ENCODE peak calls at places on chromosomes 5 and 9, in seven cellular contexts. O is T-helper 9 cell; U is DMS 273 treated with DMSO at 0.1 percent for 48 hours; Y is EL; T is adipocyte; F is naive thymus-derived CD8-positive, alpha-beta T cell; N is stimulated activated naive CD8-positive, alpha-beta T cell treated with anti-CD3 and anti-CD28 coated beads, Interleukin-15, amount 100 ng/mL, for 72 hours. V is an unnamed sample.

GRCh38 chr9:127634698-127635097 is 22.6 kb downstream of the STXBP1 start:
- DNase-seq in N (no peak), O (no peak), U (peak), T (no peak), Y (peak), F (no peak), V (no peak)

GRCh38 chr5:127988149-127988755 is 95.3 kb upstream of the SLC12A2 start:
- DNase-seq in T (peak), U (peak), Y (peak), F (no peak), N (no peak), O (no peak), V (no peak)

GRCh38 chr5:32767948-32768427 is 56.9 kb downstream of the NPR3 start:
- DNase-seq in Y (peak), N (no peak), U (no peak), T (peak), O (no peak), F (no peak), V (no peak)

GRCh38 chr5:1666221-1666620 is 133.4 kb downstream of the MRPL36 start:
- DNase-seq in Y (no peak), F (no peak), T (no peak), O (no peak), N (no peak), U (no peak), V (no peak)

GRCh38 chr9:109315889-109316640 is 4.8 kb downstream of the EPB41L4B start:
- DNase-seq in Y (peak), U (peak), F (no peak), N (no peak), O (no peak), T (no peak), V (no peak)

GRCh38 chr9:112757300-112757883 is 6.8 kb downstream of the SNX30 start:
- DNase-seq in N (no peak), T (no peak), O (no peak), U (peak), F (no peak), Y (peak), V (no peak)

GRCh38 chr5:159838551-159839222 is 77.6 kb upstream of the ADRA1B start:
- DNase-seq in O (no peak), T (peak), U (no peak), N (no peak), F (no peak), Y (no peak), V (no peak)

GRCh38 chr5:14895301-14895700 is 23.7 kb upstream of the ANKH start:
- DNase-seq in U (no peak), N (no peak), T (no peak), F (no peak), Y (peak), O (no peak), V (no peak)

GRCh38 chr5:150544606-150545219 is 36.8 kb downstream of the NDST1 start:
- DNase-seq in T (peak), Y (peak), N (peak), O (peak), F (peak), U (peak), V (peak)

GRCh38 chr9:93620881-93621820 is 44.8 kb downstream of the PHF2 start:
- DNase-seq in U (no peak), N (no peak), T (no peak), O (no peak), F (no peak), Y (no peak), V (no peak)

GRCh38 chr5:73118331-73119011 is 1.9 kb upstream of the TMEM171 start:
- DNase-seq in Y (no peak), U (no peak), T (no peak), N (no peak), F (no peak), O (no peak), V (no peak)

GRCh38 chr5:142334548-142334947 is 9.7 kb upstream of the SPRY4 start:
- DNase-seq in O (no peak), T (no peak), F (no peak), N (no peak), U (no peak), Y (no peak), V (no peak)

GRCh38 chr9:99000480-99001395 is 57.0 kb downstream of the COL15A1 start:
- DNase-seq in T (peak), U (no peak), O (peak), Y (peak), N (peak), F (peak), V (peak)

GRCh38 chr5:92309336-92309991 is 926.3 kb upstream of the ARRDC3 start:
- DNase-seq in O (no peak), F (no peak), Y (peak), T (peak), N (no peak), U (no peak), V (no peak)

GRCh38 chr9:134379774-134380431 is 53.6 kb downstream of the RXRA start:
- DNase-seq in U (no peak), Y (peak), T (no peak), F (no peak), O (no peak), N (no peak), V (no peak)

GRCh38 chr5:39194466-39195136 is 24.8 kb downstream of the FYB1 start:
- DNase-seq in Y (peak), O (no peak), U (no peak), T (peak), F (no peak), N (no peak), V (no peak)

GRCh38 chr9:127628644-127629467 is 16.8 kb downstream of the STXBP1 start:
- DNase-seq in N (no peak), U (no peak), Y (no peak), O (no peak), F (no peak), T (no peak), V (no peak)

GRCh38 chr5:55604611-55605067 is 69.9 kb upstream of the PLPP1 start:
- DNase-seq in O (no peak), F (no peak), Y (peak), N (no peak), U (no peak), T (peak), V (no peak)